ENCODE peak calls at places on chromosomes 13 and 19, in four cellular contexts. N is IMR-90, O is AG08395, B is heart left ventricle. A is an unnamed sample.

GRCh38 chr19:49590071-49590970 is 661 bp upstream of the PRR12 start:
- DNase-seq in B (peak), O (peak), N (peak), A (peak)

GRCh38 chr13:24032252-24032651 is 128.3 kb upstream of the SPATA13 start:
- DNase-seq in B (no peak), N (peak), O (peak), A (no peak)

GRCh38 chr13:36904219-36904618 is 15.8 kb downstream of the SMAD9 start:
- DNase-seq in N (no peak), O (no peak), B (no peak), A (no peak)

GRCh38 chr19:56156768-56157167 is 15.7 kb downstream of the ZNF444 start:
- DNase-seq in O (no peak), B (peak), N (no peak), A (no peak)

GRCh38 chr19:48965806-48966540 is 864 bp downstream of the FTL start:
- DNase-seq in B (peak), N (peak), O (peak), A (peak)

GRCh38 chr19:13834308-13834790 is 39.1 kb downstream of the ZSWIM4 start:
- DNase-seq in N (peak), B (no peak), O (peak), A (no peak)

GRCh38 chr13:60646600-60646999 is 249.6 kb downstream of the TDRD3 start:
- DNase-seq in O (no peak), B (no peak), N (no peak), A (no peak)

GRCh38 chr19:409006-409514 is at the start of gene C2CD4C:
- DNase-seq in N (no peak), B (peak), O (peak), A (no peak)

GRCh38 chr19:45001087-45001739 is at the start of gene RELB:
- DNase-seq in O (peak), N (peak), B (peak), A (peak)

GRCh38 chr13:33561627-33562026 is 256.3 kb upstream of the RFC3 start:
- DNase-seq in B (no peak), N (no peak), O (no peak), A (no peak)

GRCh38 chr19:53951947-53952346 is 10.8 kb upstream of the CACNG8 start:
- DNase-seq in O (no peak), N (no peak), B (no peak), A (no peak)